ENCODE peak calls at places on chromosome 21, in eight cellular contexts. J, T, P, B, H, C, D and G are unnamed samples.

GRCh38 chr21:34545079-34545884 is 33.3 kb upstream of the KCNE1 start:
- DNase-seq in C (no peak), D (no peak), J (no peak), B (peak), T (no peak), P (no peak), H (no peak), G (no peak)

GRCh38 chr21:35072557-35072956 is 23.5 kb upstream of the RUNX1 start:
- DNase-seq in P (no peak), T (no peak), B (no peak), J (no peak), C (no peak), H (no peak), D (no peak), G (no peak)

GRCh38 chr21:36175771-36176565 is 19.3 kb downstream of the DOP1B start:
- DNase-seq in T (no peak), B (no peak), P (no peak), J (no peak), D (no peak), C (no peak), H (no peak), G (no peak)

GRCh38 chr21:38878394-38879179 is 72.9 kb downstream of the ETS2 start:
- DNase-seq in H (no peak), P (no peak), D (no peak), T (no peak), J (no peak), B (no peak), C (no peak), G (no peak)

GRCh38 chr21:41620982-41621381 is 113.0 kb upstream of the TMPRSS2 start:
- DNase-seq in J (no peak), T (no peak), C (no peak), H (no peak), D (no peak), B (peak), P (no peak), G (no peak)

GRCh38 chr21:16418663-16419062 is 688.9 kb downstream of the USP25 start:
- DNase-seq in H (no peak), J (no peak), D (no peak), T (no peak), B (no peak), C (no peak), P (no peak), G (no peak)

GRCh38 chr21:44653656-44654575 is 543 bp downstream of the KRTAP12-4 start:
- DNase-seq in J (peak), C (no peak), H (no peak), B (no peak), D (peak), T (no peak), P (no peak), G (no peak)

GRCh38 chr21:44349416-44349846 is 4.0 kb upstream of the TRPM2 start:
- DNase-seq in B (no peak), C (no peak), D (no peak), H (no peak), J (no peak), T (no peak), P (no peak), G (no peak)